ENCODE peak calls at places on chromosomes 6 and 20, in four cellular contexts. One of them, this sample, is unnamed.

GRCh38 chr20:45821942-45822341 is 5.2 kb downstream of the TNNC2 start:
- DNase-seq in RWPE1: no peak
- DNase-seq in cardiac fibroblast: no peak
- DNase-seq in osteocyte: no peak
- DNase-seq in this sample: no peak

GRCh38 chr6:107982511-107982910 is 24.5 kb upstream of the SEC63 start:
- DNase-seq in RWPE1: no peak
- DNase-seq in cardiac fibroblast: no peak
- DNase-seq in osteocyte: no peak
- DNase-seq in this sample: no peak

GRCh38 chr6:157908369-157909281 is 73.0 kb upstream of the SYNJ2 start:
- DNase-seq in RWPE1: no peak
- DNase-seq in cardiac fibroblast: no peak
- DNase-seq in osteocyte: no peak
- DNase-seq in this sample: no peak

GRCh38 chr6:100210138-100210872 is 216.3 kb upstream of the MCHR2 start:
- DNase-seq in RWPE1: no peak
- DNase-seq in cardiac fibroblast: no peak
- DNase-seq in osteocyte: no peak
- DNase-seq in this sample: no peak

GRCh38 chr6:5302995-5303622 is 41.8 kb downstream of the FARS2 start:
- DNase-seq in RWPE1: peak; percentile 77
- DNase-seq in cardiac fibroblast: peak; percentile 34
- DNase-seq in osteocyte: no peak
- DNase-seq in this sample: no peak

GRCh38 chr6:86686496-86686895 is 250.8 kb upstream of the HTR1E start:
- DNase-seq in RWPE1: no peak
- DNase-seq in cardiac fibroblast: no peak
- DNase-seq in osteocyte: no peak
- DNase-seq in this sample: no peak

GRCh38 chr6:71197267-71197666 is 91.3 kb upstream of the OGFRL1 start:
- DNase-seq in RWPE1: no peak
- DNase-seq in cardiac fibroblast: no peak
- DNase-seq in osteocyte: no peak
- DNase-seq in this sample: no peak

GRCh38 chr20:49024220-49024619 is 21.9 kb upstream of the CSE1L start:
- DNase-seq in RWPE1: no peak
- DNase-seq in cardiac fibroblast: no peak
- DNase-seq in osteocyte: no peak
- DNase-seq in this sample: no peak

GRCh38 chr6:110799655-110800054 is 15.6 kb downstream of the CDK19 start:
- DNase-seq in RWPE1: no peak
- DNase-seq in cardiac fibroblast: no peak
- DNase-seq in osteocyte: no peak
- DNase-seq in this sample: no peak

GRCh38 chr6:142874676-142875075 is 70.3 kb downstream of the HIVEP2 start:
- DNase-seq in RWPE1: no peak
- DNase-seq in cardiac fibroblast: no peak
- DNase-seq in osteocyte: no peak
- DNase-seq in this sample: no peak

GRCh38 chr6:163741743-163742363 is 327.3 kb downstream of the QKI start:
- DNase-seq in RWPE1: no peak
- DNase-seq in cardiac fibroblast: no peak
- DNase-seq in osteocyte: no peak
- DNase-seq in this sample: no peak

GRCh38 chr6:108355890-108356289 is 61.0 kb downstream of the AFG1L start:
- DNase-seq in RWPE1: no peak
- DNase-seq in cardiac fibroblast: no peak
- DNase-seq in osteocyte: no peak
- DNase-seq in this sample: no peak

GRCh38 chr6:155444952-155445903 is 10.4 kb downstream of the NOX3 start:
- DNase-seq in RWPE1: no peak
- DNase-seq in cardiac fibroblast: no peak
- DNase-seq in osteocyte: no peak
- DNase-seq in this sample: no peak

GRCh38 chr6:444653-445275 is 53.2 kb downstream of the IRF4 start:
- DNase-seq in RWPE1: no peak
- DNase-seq in cardiac fibroblast: no peak
- DNase-seq in osteocyte: no peak
- DNase-seq in this sample: no peak

GRCh38 chr6:26493258-26493657 is 6.8 kb upstream of the BTN1A1 start:
- DNase-seq in RWPE1: no peak
- DNase-seq in cardiac fibroblast: peak; percentile 51
- DNase-seq in osteocyte: no peak
- DNase-seq in this sample: no peak

GRCh38 chr6:7241709-7242645 is 71.0 kb downstream of the SSR1 start:
- DNase-seq in RWPE1: no peak
- DNase-seq in cardiac fibroblast: no peak
- DNase-seq in osteocyte: no peak
- DNase-seq in this sample: no peak